ENCODE peak calls at places on chromosomes 3 and 15, in five cellular contexts. R is K562; C is CD8-positive, alpha-beta memory T cell; A is mesendoderm; P is PC-3. W is an unnamed sample.

GRCh38 chr15:67678948-67679347 is 136.4 kb downstream of the MAP2K5 start:
- DNase-seq in P (no peak), A (no peak), C (no peak), R (no peak), W (no peak)

GRCh38 chr3:43879166-43879565 is 188.4 kb downstream of the ABHD5 start:
- DNase-seq in R (no peak), A (peak), P (peak), C (no peak), W (no peak)

GRCh38 chr3:58072046-58072445 is 63.8 kb downstream of the FLNB start:
- DNase-seq in A (no peak), C (no peak), R (no peak), P (no peak), W (no peak)

GRCh38 chr15:39287322-39288195 is 293.3 kb upstream of the THBS1 start:
- DNase-seq in A (no peak), C (no peak), R (no peak), P (peak), W (no peak)

GRCh38 chr15:93899817-93900216 is 331.5 kb upstream of the MCTP2 start:
- DNase-seq in R (no peak), C (no peak), P (no peak), A (no peak), W (no peak)

GRCh38 chr15:33580526-33580925 is 269.8 kb downstream of the RYR3 start:
- DNase-seq in C (no peak), P (no peak), A (no peak), R (no peak), W (no peak)

GRCh38 chr3:58640700-58641372 is 25.7 kb downstream of the FAM3D start:
- DNase-seq in A (peak), R (peak), C (peak), P (peak), W (no peak)

GRCh38 chr3:177629276-177629675 is 432.0 kb upstream of the TBL1XR1 start:
- DNase-seq in C (no peak), A (no peak), P (no peak), R (no peak), W (no peak)

GRCh38 chr3:150083653-150084037 is 113.0 kb upstream of the PFN2 start:
- DNase-seq in C (no peak), P (no peak), R (no peak), A (no peak), W (no peak)

GRCh38 chr3:143010024-143010423 is 8.7 kb downstream of the U2SURP start:
- DNase-seq in C (no peak), A (no peak), P (no peak), R (no peak), W (no peak)

GRCh38 chr3:143016321-143016972 is 15.1 kb downstream of the U2SURP start:
- DNase-seq in A (peak), R (no peak), C (no peak), P (peak), W (no peak)

GRCh38 chr3:143014921-143015320 is 13.6 kb downstream of the U2SURP start:
- DNase-seq in P (no peak), C (no peak), R (no peak), A (no peak), W (no peak)

GRCh38 chr3:143011705-143012104 is 10.3 kb downstream of the U2SURP start:
- DNase-seq in P (no peak), A (no peak), C (no peak), R (no peak), W (no peak)
- H3K27ac ChIP-seq in P (no peak), A (no peak), C (no peak), R (no peak), W (no peak)

GRCh38 chr3:107957506-107957905 is 133.3 kb downstream of the CD47 start:
- DNase-seq in A (peak), P (no peak), C (no peak), R (no peak), W (no peak)
- H3K27ac ChIP-seq in A (no peak), P (no peak), C (no peak), R (no peak), W (no peak)

DNA sequence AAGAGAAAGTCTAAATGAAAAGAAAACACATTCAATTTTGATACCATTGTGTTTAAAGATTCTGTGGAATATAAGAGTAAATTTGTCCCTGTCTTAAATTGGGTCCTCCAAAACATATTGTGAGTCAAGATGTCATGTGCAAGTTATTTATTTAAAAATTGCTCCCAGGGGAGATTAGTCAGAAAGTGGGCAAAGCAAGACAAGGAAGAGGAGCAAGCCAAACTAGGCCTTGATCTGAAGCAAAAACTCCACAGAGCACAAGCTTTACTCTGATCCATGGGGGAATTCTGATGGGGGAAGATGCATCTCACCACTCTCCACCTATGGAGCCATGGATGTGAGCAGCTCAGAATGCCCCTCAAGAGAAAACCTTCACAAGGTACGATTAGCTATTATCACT is 342.8 kb upstream of the IL12A start:
- DNase-seq in P (peak), A (no peak), C (no peak), R (no peak), W (no peak)
- H3K27ac ChIP-seq in P (no peak), A (no peak), C (no peak), R (no peak), W (no peak)

GRCh38 chr3:188473045-188473444 is 319.1 kb downstream of the LPP start:
- DNase-seq in A (no peak), C (no peak), P (no peak), R (no peak), W (no peak)
- H3K27ac ChIP-seq in A (no peak), C (no peak), P (no peak), R (no peak), W (no peak)